ENCODE peak calls at places on chromosome 16, in seven cellular contexts. M is right atrium auricular region, K is SK-N-SH, X is stomach, T is mucosa of descending colon, L is heart left ventricle, Z is OCI-LY7. H is an unnamed sample.

GRCh38 chr16:66419527-66419926 is 7.6 kb upstream of the BEAN1 start:
- DNase-seq in T (no peak), X (no peak), L (no peak), M (no peak), K (no peak), Z (no peak), H (no peak)

GRCh38 chr16:49953090-49953489 is 71.9 kb upstream of the CNEP1R1 start:
- DNase-seq in Z (no peak), K (no peak), T (no peak), X (no peak), L (no peak), M (no peak), H (no peak)

GRCh38 chr16:66511615-66512500 is 38.1 kb downstream of the TK2 start:
- DNase-seq in K (no peak), T (no peak), L (no peak), M (no peak), X (peak; percentile 25), Z (peak; percentile 35), H (peak; percentile 64)

GRCh38 chr16:89917773-89918452 is 749 bp upstream of the MC1R start:
- DNase-seq in L (peak; percentile 85), Z (peak; percentile 96), T (peak; percentile 93), M (peak; percentile 86), K (peak; percentile 82), X (peak; percentile 77), H (peak; percentile 58)

GRCh38 chr16:86073763-86074493 is 175.0 kb downstream of the IRF8 start:
- DNase-seq in T (no peak), X (no peak), Z (no peak), L (no peak), K (no peak), M (no peak), H (no peak)

GRCh38 chr16:17404903-17405691 is 65.7 kb downstream of the XYLT1 start:
- DNase-seq in M (peak; percentile 90), L (peak; percentile 65), K (peak; percentile 21), X (no peak), Z (no peak), T (peak; percentile 70), H (no peak)

GRCh38 chr16:35302859-35303258 is 1843.4 kb downstream of the TP53TG3F start:
- DNase-seq in T (no peak), K (no peak), L (no peak), M (no peak), X (no peak), Z (no peak), H (no peak)

GRCh38 chr16:48637039-48637438 is 27.1 kb upstream of the N4BP1 start:
- DNase-seq in L (no peak), X (no peak), T (no peak), M (no peak), K (no peak), Z (no peak), H (no peak)

GRCh38 chr16:66588981-66589713 is 9.9 kb downstream of the CMTM2 start:
- DNase-seq in T (peak; percentile 77), X (peak; percentile 45), Z (peak; percentile 75), K (no peak), M (no peak), L (no peak), H (no peak)

GRCh38 chr16:9003322-9003721 is 39.6 kb upstream of the USP7 start:
- DNase-seq in X (peak; percentile 86), M (no peak), L (no peak), T (no peak), Z (no peak), K (no peak), H (no peak)

DNA sequence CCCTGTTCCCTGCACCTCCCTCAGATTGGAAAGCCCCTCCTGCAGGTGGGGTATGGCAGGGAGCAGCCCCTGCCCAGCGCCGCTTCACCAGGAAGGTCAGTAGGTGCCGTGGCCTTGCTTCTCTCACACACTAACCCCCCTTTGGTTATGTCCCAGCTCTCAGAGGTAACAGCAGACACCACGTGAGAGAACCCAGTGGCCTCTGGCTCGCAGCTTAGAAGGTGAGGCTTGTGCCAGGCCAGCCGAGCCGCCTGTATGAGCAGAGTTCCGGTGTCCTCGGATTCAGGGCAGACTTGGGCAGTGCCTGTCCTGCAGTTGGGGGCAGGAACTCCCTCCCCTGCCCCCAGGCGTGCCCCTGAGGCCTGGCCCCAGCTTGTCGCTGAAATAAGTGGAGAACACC is 47.1 kb downstream of the PRMT7 start:
- DNase-seq in K (peak; percentile 24), L (no peak), M (no peak), T (no peak), X (no peak), Z (no peak), H (no peak)
- H3K4me1 ChIP-seq in K (peaks cover 20% of the 10 kb centered on the region), L (no peaks in the 10 kb centered on the region), M (no peaks in the 10 kb centered on the region), T (peaks cover 4% of the 10 kb centered on the region), X (peaks cover 22% of the 10 kb centered on the region), Z (peaks cover 8% of the 10 kb centered on the region), H (no peaks in the 10 kb centered on the region)

GRCh38 chr16:88844412-88845118 is 12.2 kb downstream of the GALNS start:
- DNase-seq in T (no peak), X (no peak), K (no peak), Z (no peak), L (no peak), M (no peak), H (no peak)
- TF ChIP-seq CTCF in T (no peak), X (no peak), K (no peak), Z (peak; percentile 37), L (no peak), M (no peak), H (no peak)

GRCh38 chr16:87854907-87855683 is 14.2 kb downstream of the SLC7A5 start:
- DNase-seq in X (no peak), Z (no peak), T (no peak), M (no peak), K (no peak), L (no peak), H (no peak)

GRCh38 chr16:87854053-87854906 is 15.0 kb downstream of the SLC7A5 start:
- DNase-seq in M (no peak), X (no peak), K (peak; percentile 67), T (peak; percentile 77), L (no peak), Z (no peak), H (no peak)

GRCh38 chr16:87856796-87857228 is 12.5 kb downstream of the SLC7A5 start:
- DNase-seq in Z (no peak), L (no peak), K (peak; percentile 41), T (no peak), X (no peak), M (no peak), H (peak; percentile 69)

GRCh38 chr16:87853411-87854052 is 15.8 kb downstream of the SLC7A5 start:
- DNase-seq in M (peak; percentile 98), T (peak; percentile 93), K (peak; percentile 90), Z (peak; percentile 95), L (peak; percentile 96), X (peak; percentile 95), H (peak; percentile 96)

GRCh38 chr16:87855852-87856715 is 13.2 kb downstream of the SLC7A5 start:
- DNase-seq in X (peak; percentile 86), K (peak; percentile 75), T (peak; percentile 90), Z (peak; percentile 70), L (peak; percentile 73), M (peak; percentile 73), H (peak; percentile 88)
- H3K4me1 ChIP-seq in X (peaks cover 99% of the 10 kb centered on the region), K (peaks cover 65% of the 10 kb centered on the region), T (peaks cover 17% of the 10 kb centered on the region), Z (peaks cover 100% of the 10 kb centered on the region), L (peaks cover 7% of the 10 kb centered on the region), M (no peaks in the 10 kb centered on the region), H (no peaks in the 10 kb centered on the region)

DNA sequence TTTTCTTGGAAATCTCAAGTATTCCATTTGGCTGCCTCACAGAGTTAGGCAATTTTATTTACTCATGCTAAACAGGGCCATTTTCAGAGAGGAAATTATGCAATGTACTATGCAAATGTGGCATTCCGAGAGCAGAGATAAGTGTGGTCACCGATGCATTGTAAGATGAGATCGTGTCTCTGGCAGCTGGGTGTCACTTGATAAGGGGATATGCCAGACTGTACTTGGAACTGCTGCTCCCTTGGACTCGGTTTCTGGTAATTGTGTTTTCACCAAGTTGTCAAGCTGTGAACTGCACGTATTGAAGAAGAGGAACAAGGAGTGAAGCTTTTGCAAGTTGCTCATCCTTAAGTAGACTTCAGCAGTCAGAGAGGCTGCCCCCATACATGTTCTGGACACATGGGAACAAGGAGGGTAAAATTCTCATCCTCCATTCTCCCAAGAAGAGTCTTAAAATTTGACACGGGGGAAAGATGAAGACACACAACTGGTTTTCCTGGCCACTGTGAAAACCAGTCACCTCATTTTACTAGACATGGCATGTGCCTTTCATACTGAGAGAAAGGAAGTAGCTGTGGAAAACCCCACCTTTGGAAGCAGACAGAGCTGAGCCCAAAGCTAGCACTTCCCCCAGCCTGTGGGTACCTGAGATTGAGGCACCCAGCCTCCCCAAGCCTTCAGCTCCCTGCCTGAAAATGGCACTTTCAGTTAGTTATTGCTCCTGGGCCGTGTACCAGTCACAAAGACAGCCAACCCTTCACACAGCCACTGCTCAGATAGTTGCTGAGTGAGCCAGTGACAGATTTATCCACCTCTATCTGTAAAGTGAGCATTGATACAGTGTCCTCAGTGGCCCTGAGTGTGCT is 150.7 kb downstream of the SOCS1 start:
- DNase-seq in L (no peak), X (no peak), M (peak; percentile 73), Z (peak; percentile 68), K (peak; percentile 40), T (no peak), H (no peak)
- TF ChIP-seq CTCF in L (no peak), X (no peak), M (no peak), Z (no peak), K (no peak), T (no peak), H (no peak)

DNA sequence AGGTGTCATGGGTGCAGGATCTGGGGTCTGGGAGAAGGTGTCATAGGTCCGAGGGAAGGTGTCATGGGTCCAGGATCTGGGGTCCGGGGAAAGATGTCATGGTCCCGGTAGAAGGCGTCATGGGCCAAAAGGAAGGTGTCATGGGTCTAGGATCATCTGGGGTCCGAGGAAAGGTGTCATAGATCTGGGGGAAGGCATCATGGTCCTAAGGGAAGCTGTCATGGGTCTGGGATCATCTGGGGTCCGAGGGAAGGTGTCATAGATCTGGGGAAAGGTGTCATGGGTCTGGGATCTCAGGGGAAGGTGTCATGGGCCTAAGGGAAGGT is 972 bp downstream of the RAB40C start:
- DNase-seq in T (no peak), L (no peak), X (no peak), Z (no peak), M (no peak), K (no peak), H (no peak)
- H3K4me1 ChIP-seq in T (peaks cover 53% of the 10 kb centered on the region), L (peaks cover 14% of the 10 kb centered on the region), X (peaks cover 83% of the 10 kb centered on the region), Z (peaks cover 25% of the 10 kb centered on the region), M (no peaks in the 10 kb centered on the region), K (peaks cover 31% of the 10 kb centered on the region), H (peaks cover 66% of the 10 kb centered on the region)

DNA sequence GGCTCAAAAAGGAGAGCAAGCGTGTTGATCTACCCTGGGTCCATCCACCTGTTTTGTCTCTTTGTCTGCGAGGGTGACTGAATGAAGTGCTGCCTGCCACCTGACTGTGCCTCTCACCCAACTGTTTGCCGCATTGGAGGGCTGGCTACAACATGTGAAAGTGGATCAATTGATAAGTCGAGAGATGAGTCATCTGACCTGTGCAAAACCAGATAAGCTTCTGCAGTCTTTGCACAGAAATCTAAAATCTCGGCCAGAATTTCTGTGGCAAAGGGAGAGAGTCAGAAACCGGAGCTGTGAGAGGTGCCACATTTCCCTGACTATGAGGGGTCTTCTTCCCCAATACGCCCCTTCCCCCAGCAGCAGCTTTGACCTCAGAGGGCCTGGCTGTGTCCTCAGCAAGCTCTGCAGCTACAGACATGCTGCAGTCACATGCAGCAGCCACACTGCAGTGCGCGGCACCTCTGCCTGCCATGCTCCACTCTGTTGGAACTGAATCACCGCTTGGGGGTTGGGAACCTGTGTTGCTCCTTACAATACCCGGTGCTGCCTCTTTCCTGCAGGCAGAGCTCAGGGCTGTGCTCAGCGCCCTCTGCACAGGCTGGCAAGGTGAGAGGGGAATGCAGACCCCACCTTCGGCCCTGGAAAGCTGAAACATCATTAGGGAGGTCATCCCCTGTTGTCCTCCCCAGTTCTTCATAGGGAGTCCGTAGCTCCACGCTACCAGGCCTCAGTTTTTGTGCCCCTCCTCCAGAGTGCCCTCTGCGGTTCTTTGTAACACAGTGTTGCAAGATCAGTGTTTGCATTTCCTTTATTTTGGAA is 16.2 kb upstream of the HAS3 start:
- DNase-seq in T (no peak), Z (no peak), K (peak; percentile 64), X (peak; percentile 40), M (no peak), L (no peak), H (peak; percentile 63)
- TF ChIP-seq CTCF in T (no peak), Z (no peak), K (no peak), X (no peak), M (no peak), L (no peak), H (no peak)